ENCODE peak calls at places on chromosomes 5 and 9, in seven cellular contexts. N, B, M, S, D, X and O are unnamed samples.

GRCh38 chr5:160441352-160441781 is 19.7 kb downstream of the PTTG1 start:
- DNase-seq in B (no peak), X (no peak), N (peak), M (no peak), S (no peak), D (no peak), O (no peak)

GRCh38 chr9:105421154-105421553 is 26.7 kb upstream of the FSD1L start:
- DNase-seq in N (no peak), S (no peak), B (no peak), D (no peak), X (no peak), M (no peak), O (no peak)

GRCh38 chr5:43232943-43233833 is 41.2 kb downstream of the NIM1K start:
- DNase-seq in N (no peak), D (no peak), M (no peak), S (no peak), X (no peak), B (no peak), O (no peak)

GRCh38 chr5:87268970-87269377 is 1.3 kb downstream of the RASA1 start:
- DNase-seq in X (no peak), S (no peak), D (no peak), B (no peak), M (no peak), N (peak), O (no peak)

GRCh38 chr5:95761771-95762680 is 30.9 kb downstream of the RHOBTB3 start:
- DNase-seq in B (no peak), S (no peak), X (no peak), N (peak), M (no peak), D (no peak), O (no peak)

GRCh38 chr5:153881687-153882086 is 157.0 kb downstream of the FAM114A2 start:
- DNase-seq in B (no peak), N (peak), M (no peak), D (no peak), S (no peak), X (no peak), O (no peak)

GRCh38 chr5:127696688-127697087 is 6.5 kb upstream of the CCDC192 start:
- DNase-seq in M (no peak), D (no peak), X (no peak), B (no peak), N (peak), S (no peak), O (no peak)

GRCh38 chr9:32454280-32454679 is 69.8 kb downstream of the ACO1 start:
- DNase-seq in N (no peak), D (no peak), B (no peak), S (no peak), X (no peak), M (no peak), O (no peak)

GRCh38 chr5:143546394-143546793 is 142.9 kb upstream of the NR3C1 start:
- DNase-seq in N (no peak), M (no peak), X (no peak), B (no peak), D (no peak), S (no peak), O (no peak)

GRCh38 chr9:138116521-138116920 is 238.9 kb downstream of the CACNA1B start:
- DNase-seq in X (no peak), S (no peak), B (no peak), N (no peak), D (no peak), M (no peak), O (peak)

GRCh38 chr5:31880460-31880859 is 241.5 kb downstream of the PDZD2 start:
- DNase-seq in M (no peak), S (no peak), N (no peak), D (no peak), X (no peak), B (no peak), O (no peak)

GRCh38 chr9:89593776-89594427 is 10.9 kb upstream of the GADD45G start:
- DNase-seq in N (peak), D (peak), X (peak), B (peak), M (peak), S (peak), O (no peak)

GRCh38 chr5:178504340-178504960 is 85.7 kb downstream of the COL23A1 start:
- DNase-seq in N (no peak), B (no peak), X (no peak), S (no peak), M (no peak), D (no peak), O (no peak)